ENCODE peak calls at places on chromosomes 6 and 20, in five cellular contexts. Q is HFFc6, P is epithelial cell of esophagus, K is uterus, N is progenitor cell of endocrine pancreas. M is an unnamed sample.

GRCh38 chr20:38806855-38807655 is 1.6 kb downstream of the PPP1R16B start:
- DNase-seq in K (no peak), N (no peak), Q (no peak), P (no peak), M (no peak)

GRCh38 chr6:83467620-83468036 is 36.8 kb upstream of the ME1 start:
- DNase-seq in N (no peak), Q (no peak), K (no peak), P (no peak), M (no peak)

GRCh38 chr20:19347943-19348456 is 135.6 kb downstream of the SLC24A3 start:
- DNase-seq in P (no peak), K (no peak), Q (no peak), N (no peak), M (no peak)

GRCh38 chr6:8506123-8506522 is 70.8 kb upstream of the SLC35B3 start:
- DNase-seq in K (no peak), N (no peak), P (no peak), Q (no peak), M (no peak)

GRCh38 chr20:36644032-36644712 is 1.8 kb downstream of the SLA2 start:
- DNase-seq in K (no peak), N (no peak), Q (no peak), P (no peak), M (no peak)

GRCh38 chr6:149513915-149514314 is 29.1 kb upstream of the ZC3H12D start:
- DNase-seq in K (no peak), N (no peak), Q (no peak), P (no peak), M (no peak)

GRCh38 chr6:56155634-56156141 is 91.7 kb downstream of the COL21A1 start:
- DNase-seq in Q (no peak), K (no peak), P (no peak), N (no peak), M (no peak)

GRCh38 chr6:125526007-125526720 is 223.3 kb upstream of the HEY2 start:
- DNase-seq in Q (no peak), N (no peak), K (no peak), P (no peak), M (no peak)

GRCh38 chr6:6810727-6811126 is 222.2 kb downstream of the LY86 start:
- DNase-seq in P (peak; percentile 60), Q (no peak), N (no peak), K (no peak), M (no peak)

GRCh38 chr6:100426241-100426640 is 38.5 kb downstream of the SIM1 start:
- DNase-seq in N (no peak), Q (no peak), K (no peak), P (no peak), M (no peak)

GRCh38 chr20:42945194-42945593 is 244.5 kb downstream of the PTPRT start:
- DNase-seq in N (no peak), Q (no peak), P (no peak), K (no peak), M (no peak)

GRCh38 chr6:73538116-73538779 is 17.4 kb upstream of the EEF1A1 start:
- DNase-seq in P (no peak), K (no peak), N (no peak), Q (no peak), M (no peak)

GRCh38 chr6:34386316-34387137 is 5.9 kb downstream of the NUDT3 start:
- DNase-seq in K (no peak), N (no peak), Q (peak; percentile 83), P (peak; percentile 84), M (no peak)

GRCh38 chr6:96943535-96943934 is 19.0 kb downstream of the KLHL32 start:
- DNase-seq in P (no peak), N (no peak), Q (no peak), K (no peak), M (no peak)

GRCh38 chr20:653590-654426 is 808 bp upstream of the SRXN1 start:
- DNase-seq in K (no peak), N (no peak), P (no peak), Q (no peak), M (no peak)
- TF ChIP-seq CTCF in K (no peak), N (no peak), P (no peak), Q (peak; percentile 46), M (no peak)

GRCh38 chr20:58634818-58635665 is 16.0 kb upstream of the STX16 start:
- DNase-seq in N (no peak), K (peak; percentile 21), P (no peak), Q (no peak), M (no peak)

GRCh38 chr20:58637466-58638198 is 13.5 kb upstream of the STX16 start:
- DNase-seq in Q (no peak), K (no peak), P (no peak), N (no peak), M (no peak)

GRCh38 chr20:58636396-58636982 is 14.6 kb upstream of the STX16 start:
- DNase-seq in Q (no peak), N (no peak), P (no peak), K (no peak), M (no peak)

GRCh38 chr20:58638467-58639181 is 12.5 kb upstream of the STX16 start:
- DNase-seq in N (no peak), Q (no peak), P (no peak), K (peak; percentile 7), M (no peak)

DNA sequence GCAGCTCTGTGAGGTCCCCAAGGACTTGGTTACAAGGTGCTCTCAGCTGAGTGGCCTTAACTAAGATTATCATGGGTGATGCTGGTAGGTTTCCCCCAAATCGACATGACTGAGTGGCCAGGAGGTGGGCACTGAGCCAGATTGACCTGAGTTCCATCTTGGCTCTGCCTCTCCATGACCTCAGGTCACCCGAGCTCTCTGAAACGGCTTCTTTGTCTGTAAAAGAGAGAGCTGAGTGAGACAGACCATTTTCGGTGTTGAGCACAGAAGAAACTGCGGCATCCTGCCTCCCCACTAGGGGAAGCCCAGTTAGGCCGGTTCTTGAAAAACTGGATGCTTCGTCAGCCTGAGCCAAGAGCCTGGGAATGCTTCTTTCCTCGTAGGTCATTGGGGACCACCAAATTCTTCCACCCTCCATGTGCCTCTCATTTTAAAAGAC is 14.1 kb upstream of the STX16 start:
- DNase-seq in P (peak; percentile 38), Q (no peak), K (peak; percentile 12), N (no peak), M (no peak)
- TF ChIP-seq CTCF in P (peak; percentile 34), Q (peak; percentile 33), K (no peak), N (peak; percentile 33), M (peak; percentile 22)

GRCh38 chr6:160080097-160080496 is 41.5 kb upstream of the SLC22A1 start:
- DNase-seq in N (no peak), K (no peak), Q (no peak), P (no peak), M (no peak)

GRCh38 chr6:160077526-160077925 is 44.1 kb upstream of the SLC22A1 start:
- DNase-seq in K (no peak), P (no peak), N (no peak), Q (peak; percentile 64), M (no peak)

GRCh38 chr6:160078883-160079685 is 42.5 kb upstream of the SLC22A1 start:
- DNase-seq in K (no peak), Q (no peak), P (no peak), N (no peak), M (no peak)

GRCh38 chr6:160081398-160081797 is 40.2 kb upstream of the SLC22A1 start:
- DNase-seq in P (no peak), Q (no peak), N (no peak), K (no peak), M (no peak)

GRCh38 chr6:160079686-160080043 is 42.0 kb upstream of the SLC22A1 start:
- DNase-seq in K (no peak), N (no peak), P (no peak), Q (no peak), M (no peak)
- TF ChIP-seq CTCF in K (no peak), N (no peak), P (no peak), Q (no peak), M (no peak)

DNA sequence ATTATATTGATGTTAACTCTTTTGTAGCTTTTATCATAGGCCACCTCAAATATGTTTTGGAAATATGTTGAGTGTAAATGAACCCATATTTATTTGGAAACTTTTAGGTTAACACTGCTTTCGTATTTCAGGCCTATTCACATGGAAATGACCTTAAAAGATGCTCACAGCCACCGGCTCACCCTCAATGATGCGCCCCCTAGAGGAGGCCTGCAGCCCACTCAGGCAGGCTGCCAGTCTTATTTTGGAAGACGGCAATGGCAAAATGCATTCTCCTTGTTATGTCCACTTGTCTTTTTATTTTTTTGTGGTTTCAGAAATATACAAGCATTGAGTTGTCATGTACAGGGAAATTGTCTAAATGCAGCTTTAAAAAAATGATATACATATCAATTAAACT is 869.7 kb downstream of the PHF3 start:
- DNase-seq in P (peak; percentile 17), K (no peak), Q (no peak), N (no peak), M (no peak)
- TF ChIP-seq CTCF in P (peak; percentile 43), K (no peak), Q (peak; percentile 33), N (peak; percentile 67), M (peak; percentile 33)

M was measured in mesothelial cell of epicardium.